ENCODE peak calls at places on chromosomes 2 and 18, in six cellular contexts. S is tibial artery, Y is heart right ventricle, I is PC-3, T is pancreas, O is psoas muscle. D is an unnamed sample.

GRCh38 chr2:104793971-104794370 is 59.9 kb upstream of the POU3F3 start:
- DNase-seq in S (no peak), Y (no peak), I (no peak), T (no peak), O (no peak), D (no peak)

GRCh38 chr18:72720116-72720515 is 147.7 kb downstream of the NETO1 start:
- DNase-seq in S (no peak), Y (no peak), I (peak; percentile 26), T (no peak), O (no peak), D (no peak)

GRCh38 chr2:47079515-47080412 is 75.3 kb downstream of the STPG4 start:
- DNase-seq in S (no peak), Y (no peak), I (no peak), T (no peak), O (no peak), D (no peak)

GRCh38 chr18:35804377-35804776 is 168.1 kb upstream of the RMP24 start:
- DNase-seq in S (no peak), Y (no peak), I (no peak), T (no peak), O (no peak), D (no peak)

GRCh38 chr2:111207892-111208291 is 87.2 kb downstream of the BCL2L11 start:
- DNase-seq in S (no peak), Y (no peak), I (no peak), T (no peak), O (no peak), D (no peak)

GRCh38 chr2:181304011-181304844 is 153.0 kb upstream of the ITGA4 start:
- DNase-seq in S (no peak), Y (no peak), I (no peak), T (no peak), O (no peak), D (no peak)

GRCh38 chr2:165032559-165032958 is 77.2 kb upstream of the SLC38A11 start:
- DNase-seq in S (no peak), Y (no peak), I (no peak), T (no peak), O (no peak), D (no peak)

GRCh38 chr18:50051288-50051687 is 143.7 kb downstream of the MYO5B start:
- DNase-seq in S (no peak), Y (no peak), I (peak; percentile 36), T (no peak), O (no peak), D (no peak)

GRCh38 chr2:207121784-207122183 is 44.0 kb downstream of the KLF7 start:
- DNase-seq in S (peak; percentile 49), Y (no peak), I (peak; percentile 80), T (no peak), O (peak; percentile 47), D (no peak)

GRCh38 chr2:222613715-222614331 is 42.1 kb downstream of the FARSB start:
- DNase-seq in S (no peak), Y (no peak), I (peak; percentile 61), T (no peak), O (no peak), D (no peak)

GRCh38 chr2:98036349-98037000 is 40.7 kb upstream of the TMEM131 start:
- DNase-seq in S (no peak), Y (peak; percentile 57), I (no peak), T (no peak), O (peak; percentile 57), D (peak; percentile 69)

GRCh38 chr2:232877940-232878511 is 8.0 kb downstream of the SNORC start:
- DNase-seq in S (no peak), Y (no peak), I (no peak), T (no peak), O (no peak), D (no peak)

GRCh38 chr2:111896007-111896406 is 2.4 kb upstream of the MERTK start:
- DNase-seq in S (no peak), Y (no peak), I (no peak), T (no peak), O (no peak), D (peak; percentile 41)

GRCh38 chr18:9428862-9429661 is 46.3 kb upstream of the RALBP1 start:
- DNase-seq in S (no peak), Y (no peak), I (no peak), T (no peak), O (no peak), D (no peak)

GRCh38 chr2:12293868-12294267 is 422.9 kb upstream of the TRIB2 start:
- DNase-seq in S (no peak), Y (no peak), I (no peak), T (no peak), O (no peak), D (no peak)

GRCh38 chr2:79219383-79219988 is 59.9 kb upstream of the REG3A start:
- DNase-seq in S (no peak), Y (no peak), I (peak; percentile 62), T (peak; percentile 55), O (no peak), D (no peak)

GRCh38 chr2:181440919-181441318 is 16.3 kb upstream of the ITGA4 start:
- DNase-seq in S (no peak), Y (no peak), I (no peak), T (no peak), O (no peak), D (no peak)

GRCh38 chr2:37802106-37802791 is 122.8 kb upstream of the RMDN2 start:
- DNase-seq in S (no peak), Y (no peak), I (peak; percentile 85), T (no peak), O (no peak), D (no peak)

GRCh38 chr2:190646780-190647626 is 1.9 kb upstream of the NAB1 start:
- DNase-seq in S (no peak), Y (no peak), I (no peak), T (no peak), O (no peak), D (no peak)

GRCh38 chr2:190649798-190650390 is 1.0 kb downstream of the NAB1 start:
- DNase-seq in S (no peak), Y (no peak), I (peak; percentile 26), T (peak; percentile 22), O (no peak), D (no peak)

GRCh38 chr2:190651413-190651812 is 2.5 kb downstream of the NAB1 start:
- DNase-seq in S (no peak), Y (no peak), I (no peak), T (no peak), O (no peak), D (no peak)

GRCh38 chr2:190649035-190649797 is at the start of gene NAB1:
- DNase-seq in S (peak; percentile 38), Y (peak; percentile 70), I (no peak), T (peak; percentile 61), O (peak; percentile 67), D (peak; percentile 66)

DNA sequence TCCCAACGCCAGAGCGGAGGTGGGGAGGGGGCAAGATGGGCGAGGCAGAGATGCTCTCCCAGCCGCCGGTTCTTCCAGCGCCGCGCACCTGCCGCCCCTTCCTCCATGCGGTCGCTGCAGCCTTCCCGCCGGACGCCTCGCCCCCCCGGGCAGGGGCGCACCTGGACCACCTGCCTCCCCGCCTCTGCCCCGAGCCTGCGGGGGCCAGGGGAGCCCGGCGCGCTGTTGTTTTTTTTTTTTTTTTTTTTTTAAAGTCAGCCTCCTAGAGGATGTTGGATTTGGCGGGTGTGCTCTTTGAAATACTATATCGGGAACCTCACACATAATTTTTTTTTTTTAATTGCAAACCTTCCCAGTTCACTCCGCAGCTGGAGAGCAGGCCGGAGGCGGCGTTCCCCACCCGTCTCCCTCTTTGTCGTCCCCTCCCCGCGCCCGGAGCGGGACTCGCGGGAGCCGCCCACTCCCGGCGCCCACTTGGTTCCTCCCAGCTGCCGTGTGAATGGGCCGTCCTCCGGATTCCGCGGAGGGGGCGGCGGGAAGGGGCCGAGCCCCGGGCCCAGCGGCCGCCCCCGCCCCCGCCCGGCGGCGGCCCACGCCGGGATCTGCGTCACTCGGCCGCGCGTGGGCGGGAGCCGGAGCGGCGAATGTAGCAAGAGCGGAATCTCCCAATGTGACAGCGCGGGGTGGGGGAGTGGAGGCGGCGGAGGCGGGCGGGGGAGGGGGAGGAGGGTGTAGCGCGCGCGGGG is 421 bp upstream of the NAB1 start:
- DNase-seq in S (peak; percentile 92), Y (peak; percentile 91), I (peak; percentile 87), T (peak; percentile 87), O (peak; percentile 92), D (peak; percentile 95)
- H3K27ac ChIP-seq in S (peak overlapping the region; percentile 79), Y (peak overlapping the region; percentile 95), I (peak overlapping the region; percentile 59), T (peak overlapping the region; percentile 92), O (peak overlapping the region; percentile 79), D (peak overlapping the region; percentile 85)

DNA sequence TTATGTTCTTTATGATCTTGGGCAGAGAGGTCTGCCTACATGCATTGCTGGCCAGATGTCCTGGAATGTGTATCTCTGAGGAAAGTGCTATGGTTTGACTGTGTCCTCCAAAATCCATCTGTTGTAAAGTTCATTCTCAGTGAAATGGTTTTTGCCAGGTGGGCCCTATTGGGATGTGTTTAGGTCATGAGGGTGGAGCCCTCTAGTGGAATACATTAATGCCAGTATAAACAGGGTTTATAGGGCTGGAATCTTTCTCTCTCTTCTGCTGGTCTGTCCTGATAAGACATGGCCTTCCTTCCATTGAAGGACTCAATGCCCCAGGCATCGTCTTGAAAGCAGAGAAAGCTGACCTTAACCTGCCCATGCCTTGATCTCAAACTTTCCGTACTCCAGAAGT is 258.5 kb downstream of the RPIA start:
- DNase-seq in S (no peak), Y (no peak), I (peak; percentile 45), T (no peak), O (no peak), D (no peak)
- TF ChIP-seq CTCF in S (no peak), Y (peak; percentile 42), I (peak; percentile 66), T (no peak), O (no peak), D (peak; percentile 30)

DNA sequence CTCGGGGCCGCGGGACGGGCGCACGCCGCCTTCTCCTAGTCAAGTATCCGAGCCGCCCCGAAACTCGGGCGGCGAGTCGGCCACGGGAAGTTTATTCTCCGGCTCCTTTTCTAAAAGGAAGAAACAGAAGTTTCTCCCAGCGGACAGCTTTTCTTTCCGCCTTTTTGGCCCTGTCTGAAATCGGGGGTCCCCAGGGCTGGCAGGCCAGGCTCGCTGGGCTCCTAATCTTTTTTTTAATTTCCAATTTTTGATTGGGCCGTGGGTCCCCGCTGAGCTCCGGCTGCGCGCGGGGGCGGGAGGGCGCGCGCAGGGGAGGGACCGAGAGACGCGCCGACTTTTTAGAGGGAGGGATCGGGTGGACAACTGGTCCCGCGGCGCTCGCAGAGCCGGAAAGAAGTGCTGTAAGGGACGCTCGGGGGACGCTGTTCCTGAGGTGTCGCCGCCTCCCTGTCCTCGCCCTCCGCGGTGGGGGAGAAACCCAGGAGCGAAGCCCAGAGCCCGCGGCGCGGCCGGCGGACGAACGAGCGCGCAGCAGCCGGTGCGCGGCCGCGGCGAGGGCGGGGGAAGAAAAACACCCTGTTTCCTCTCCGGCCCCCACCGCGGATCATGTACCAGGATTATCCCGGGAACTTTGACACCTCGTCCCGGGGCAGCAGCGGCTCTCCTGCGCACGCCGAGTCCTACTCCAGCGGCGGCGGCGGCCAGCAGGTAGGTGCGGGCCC is 618 bp downstream of the FOSL2 start:
- DNase-seq in S (peak; percentile 67), Y (peak; percentile 76), I (peak; percentile 59), T (peak; percentile 72), O (peak; percentile 72), D (peak; percentile 78)
- H3K27ac ChIP-seq in S (peak overlapping the region; percentile 100), Y (peak overlapping the region; percentile 100), I (peak overlapping the region; percentile 91), T (peak overlapping the region; percentile 100), O (peak overlapping the region; percentile 100), D (peak overlapping the region; percentile 99)

DNA sequence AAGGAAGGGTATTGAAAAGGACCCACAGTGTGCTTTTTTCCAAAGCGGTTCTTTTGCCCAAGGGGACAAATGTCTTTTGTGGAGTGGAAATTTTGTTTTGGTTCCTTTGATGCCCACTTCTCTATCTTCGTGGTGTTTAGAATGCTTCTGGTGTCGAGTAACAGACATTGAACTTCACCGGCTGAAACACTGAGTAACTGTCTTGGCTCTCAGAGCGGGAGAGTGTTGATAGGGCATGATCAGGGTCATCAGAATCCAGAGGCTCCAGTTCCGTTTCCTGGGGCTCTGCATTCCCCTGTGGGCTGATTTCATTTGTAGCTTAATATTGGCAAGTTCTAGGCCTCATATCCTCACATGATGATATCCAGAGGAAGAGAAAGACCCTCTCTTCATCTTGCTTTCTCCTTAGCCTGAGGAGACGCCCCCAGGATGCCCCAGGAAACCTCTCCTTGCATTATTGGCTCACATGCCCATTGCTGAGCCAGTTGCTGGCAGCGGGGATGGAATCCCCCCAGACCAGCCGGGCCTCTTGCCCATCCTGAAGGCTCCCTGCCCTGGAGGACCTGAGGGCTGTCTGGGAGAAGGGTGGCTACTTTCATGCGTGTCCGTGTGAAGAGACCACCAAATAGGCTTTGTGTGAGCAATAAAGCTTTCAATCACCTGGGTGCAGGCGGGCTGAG is 27.9 kb upstream of the AGFG1 start:
- DNase-seq in S (no peak), Y (no peak), I (no peak), T (no peak), O (no peak), D (no peak)
- TF ChIP-seq CTCF in S (no peak), Y (no peak), I (no peak), T (no peak), O (no peak), D (no peak)

D was measured in heart left ventricle.